ENCODE peak calls at places on chromosome 18, in six cellular contexts. U is HCT116, T is H1, X is HepG2, H is K562, G is SK-N-SH. Q is an unnamed sample.

GRCh38 chr18:3508576-3509559 is 58.9 kb downstream of the TGIF1 start:
- DNase-seq in U (no peak), T (no peak), X (no peak), H (no peak), G (no peak), Q (no peak)

GRCh38 chr18:5588529-5588928 is 44.7 kb upstream of the EPB41L3 start:
- DNase-seq in U (no peak), T (no peak), X (no peak), H (no peak), G (no peak), Q (no peak)

GRCh38 chr18:25047983-25048382 is 304.0 kb downstream of the ZNF521 start:
- DNase-seq in U (no peak), T (peak; percentile 70), X (no peak), H (no peak), G (no peak), Q (peak; percentile 16)

GRCh38 chr18:59286341-59286740 is 13.1 kb upstream of the RAX start:
- DNase-seq in U (no peak), T (no peak), X (no peak), H (no peak), G (no peak), Q (no peak)

GRCh38 chr18:63043516-63043915 is 276.1 kb downstream of the BCL2 start:
- DNase-seq in U (no peak), T (no peak), X (no peak), H (no peak), G (no peak), Q (no peak)

GRCh38 chr18:6376433-6377229 is 38.1 kb downstream of the L3MBTL4 start:
- DNase-seq in U (no peak), T (no peak), X (peak; percentile 86), H (no peak), G (no peak), Q (no peak)

GRCh38 chr18:524496-524895 is 24.0 kb upstream of the COLEC12 start:
- DNase-seq in U (no peak), T (no peak), X (no peak), H (no peak), G (no peak), Q (no peak)

GRCh38 chr18:77103181-77103875 is 29.3 kb downstream of the MBP start:
- DNase-seq in U (no peak), T (no peak), X (no peak), H (no peak), G (no peak), Q (no peak)

GRCh38 chr18:24727685-24728084 is 267.2 kb downstream of the HRH4 start:
- DNase-seq in U (no peak), T (peak; percentile 51), X (no peak), H (no peak), G (no peak), Q (no peak)

GRCh38 chr18:923144-923543 is 18.5 kb downstream of the ADCYAP1 start:
- DNase-seq in U (no peak), T (no peak), X (peak; percentile 58), H (no peak), G (no peak), Q (no peak)

GRCh38 chr18:23115683-23116096 is 19.6 kb upstream of the CABLES1 start:
- DNase-seq in U (peak; percentile 54), T (no peak), X (peak; percentile 74), H (no peak), G (no peak), Q (no peak)

GRCh38 chr18:74013955-74014354 is 133.7 kb downstream of the FBXO15 start:
- DNase-seq in U (no peak), T (no peak), X (no peak), H (no peak), G (no peak), Q (no peak)

GRCh38 chr18:5073026-5073944 is 123.8 kb downstream of the AKAIN1 start:
- DNase-seq in U (peak; percentile 13), T (peak; percentile 52), X (peak; percentile 31), H (peak; percentile 52), G (peak; percentile 45), Q (peak; percentile 44)

GRCh38 chr18:39786477-39786876 is 2168.6 kb upstream of the PIK3C3 start:
- DNase-seq in U (no peak), T (no peak), X (no peak), H (no peak), G (no peak), Q (no peak)

GRCh38 chr18:58569490-58569911 is 59.4 kb downstream of the ALPK2 start:
- DNase-seq in U (no peak), T (no peak), X (peak; percentile 35), H (no peak), G (no peak), Q (no peak)

GRCh38 chr18:22136395-22136794 is 33.0 kb upstream of the GATA6 start:
- DNase-seq in U (no peak), T (no peak), X (no peak), H (no peak), G (no peak), Q (no peak)

GRCh38 chr18:34592961-34593382 is 117.1 kb upstream of the DTNA start:
- DNase-seq in U (no peak), T (peak; percentile 48), X (no peak), H (no peak), G (no peak), Q (no peak)

GRCh38 chr18:42164556-42164955 is 209.5 kb downstream of the PIK3C3 start:
- DNase-seq in U (no peak), T (no peak), X (no peak), H (no peak), G (no peak), Q (no peak)

GRCh38 chr18:56358608-56359007 is 279.8 kb downstream of the TXNL1 start:
- DNase-seq in U (no peak), T (no peak), X (no peak), H (no peak), G (no peak), Q (no peak)

GRCh38 chr18:36075862-36076587 is 8.7 kb upstream of the RPRD1A start:
- DNase-seq in U (no peak), T (no peak), X (peak; percentile 58), H (no peak), G (no peak), Q (no peak)

GRCh38 chr18:10417191-10417590 is 37.2 kb upstream of the APCDD1 start:
- DNase-seq in U (no peak), T (no peak), X (no peak), H (no peak), G (no peak), Q (no peak)

GRCh38 chr18:65751145-65752085 is 603 bp downstream of the CDH7 start:
- DNase-seq in U (no peak), T (no peak), X (no peak), H (no peak), G (no peak), Q (no peak)

GRCh38 chr18:2902327-2902726 is 55.5 kb downstream of the EMILIN2 start:
- DNase-seq in U (no peak), T (no peak), X (no peak), H (no peak), G (no peak), Q (no peak)

GRCh38 chr18:79588636-79589481 is 90.7 kb upstream of the CTDP1 start:
- DNase-seq in U (no peak), T (peak; percentile 59), X (peak; percentile 47), H (no peak), G (no peak), Q (no peak)

DNA sequence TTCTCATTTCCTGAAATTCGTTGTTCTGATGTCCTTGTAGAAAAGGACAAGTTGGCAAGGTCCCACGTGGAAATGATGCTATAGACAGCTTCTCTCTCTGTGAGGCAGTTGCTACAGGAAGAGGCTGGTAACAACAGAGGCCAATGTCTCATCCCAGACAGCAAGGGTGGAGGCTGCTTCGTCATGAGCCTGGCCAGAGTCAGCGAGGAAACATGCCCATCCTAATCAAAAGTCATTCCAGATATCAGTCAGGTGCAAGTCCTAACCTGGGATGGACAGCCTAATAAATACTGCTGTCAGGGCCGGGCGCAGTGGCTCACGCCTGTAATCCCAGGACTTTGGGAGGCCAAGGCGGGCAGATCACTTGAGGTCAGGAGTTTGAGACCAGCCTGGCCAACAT is 6.4 kb upstream of the SMAD7 start:
- DNase-seq in U (no peak), T (no peak), X (no peak), H (no peak), G (no peak), Q (no peak)
- TF ChIP-seq YY1 in U (no peak), T (no peak), X (no peak), H (no peak), G (no peak), Q (no peak)

GRCh38 chr18:12428923-12429322 is 21.2 kb downstream of the PRELID3A start:
- DNase-seq in U (no peak), T (no peak), X (no peak), H (no peak), G (no peak), Q (no peak)
- TF ChIP-seq YY1 in U (no peak), T (no peak), X (no peak), H (no peak), G (no peak), Q (no peak)

DNA sequence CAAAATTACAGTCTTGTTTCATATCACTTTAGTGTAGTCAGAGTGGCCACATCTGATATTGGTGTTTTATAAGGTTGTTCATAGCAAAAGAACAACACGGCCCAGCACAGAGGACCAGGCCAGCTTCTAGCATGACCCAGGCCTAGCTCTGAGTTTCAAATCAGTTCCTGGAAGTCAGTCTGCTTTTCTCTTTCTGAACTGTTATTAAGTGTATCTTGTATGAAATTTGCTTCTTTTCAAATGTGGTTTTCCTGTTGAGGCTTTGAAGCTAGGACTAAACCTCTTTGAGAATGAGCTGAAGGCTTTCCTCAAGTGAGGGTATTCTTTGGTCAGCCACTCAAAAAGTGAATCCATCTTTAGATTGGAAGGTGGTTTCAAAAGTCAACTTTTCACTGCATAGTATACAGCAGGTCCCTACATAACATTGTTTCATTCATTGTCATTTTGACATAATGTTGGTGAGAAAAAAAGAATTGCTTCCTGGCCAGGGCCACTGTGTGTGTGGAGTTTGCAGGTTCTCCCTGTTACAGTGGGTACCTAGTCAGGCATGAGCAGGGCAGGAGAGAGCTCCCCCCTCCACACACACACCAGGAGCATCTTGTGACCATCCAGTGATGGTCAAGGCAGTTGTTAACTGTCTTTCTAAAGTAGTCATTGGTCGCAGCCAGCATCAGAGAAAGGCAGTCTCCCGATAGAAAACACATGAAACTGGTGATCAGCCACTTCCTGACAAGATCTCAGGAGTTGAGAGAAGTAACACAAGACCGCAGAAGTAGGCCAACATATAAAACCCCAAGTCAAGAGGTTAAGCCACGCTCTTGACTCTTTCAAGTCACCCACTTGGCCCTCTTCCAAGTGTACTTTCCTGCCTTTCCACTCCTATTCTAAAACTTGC is 6.7 kb upstream of the ACAA2 start:
- DNase-seq in U (no peak), T (no peak), X (no peak), H (peak; percentile 39), G (no peak), Q (no peak)
- TF ChIP-seq YY1 in U (no peak), T (no peak), X (no peak), H (no peak), G (no peak), Q (no peak)

GRCh38 chr18:45728341-45729010 is 4.5 kb downstream of the SLC14A1 start:
- DNase-seq in U (no peak), T (no peak), X (no peak), H (no peak), G (peak; percentile 33), Q (no peak)

GRCh38 chr18:45724591-45724990 is 610 bp downstream of the SLC14A1 start:
- DNase-seq in U (no peak), T (no peak), X (no peak), H (no peak), G (no peak), Q (no peak)

GRCh38 chr18:45727068-45727467 is 3.1 kb downstream of the SLC14A1 start:
- DNase-seq in U (no peak), T (no peak), X (no peak), H (no peak), G (no peak), Q (no peak)

GRCh38 chr18:45723921-45724320 is at the start of gene SLC14A1:
- DNase-seq in U (no peak), T (no peak), X (no peak), H (no peak), G (no peak), Q (no peak)

GRCh38 chr18:45726603-45727002 is 2.6 kb downstream of the SLC14A1 start:
- DNase-seq in U (no peak), T (no peak), X (no peak), H (no peak), G (no peak), Q (no peak)
- TF ChIP-seq YY1 in U (no peak), T (no peak), X (no peak), H (no peak), G (no peak), Q (no peak)

Q was measured in NT2/D1.